ENCODE peak calls at places on chromosomes 11 and 22, in five cellular contexts. N, E, F, S and L are unnamed samples.

GRCh38 chr11:13923182-13923581 is 39.3 kb upstream of the SPON1 start:
- DNase-seq in F (no peak), S (no peak), E (no peak), N (no peak), L (no peak)

GRCh38 chr11:12724301-12725046 is 50.3 kb downstream of the TEAD1 start:
- DNase-seq in N (peak; percentile 61), S (peak; percentile 3), E (peak; percentile 88), F (peak; percentile 94), L (peak; percentile 12)

GRCh38 chr11:134068829-134069425 is at the start of gene JAM3:
- DNase-seq in E (peak; percentile 98), F (peak; percentile 97), S (peak; percentile 49), N (peak; percentile 93), L (peak; percentile 87)

GRCh38 chr11:57315491-57315890 is 9.3 kb downstream of the TNKS1BP1 start:
- DNase-seq in N (no peak), F (peak; percentile 45), S (no peak), E (peak; percentile 57), L (no peak)

GRCh38 chr11:114285599-114285998 is 10.6 kb upstream of the NNMT start:
- DNase-seq in E (no peak), N (peak; percentile 55), S (no peak), F (no peak), L (no peak)

GRCh38 chr22:37742374-37743092 is 45.7 kb downstream of the TRIOBP start:
- DNase-seq in F (peak; percentile 68), E (no peak), N (peak; percentile 44), S (no peak), L (no peak)

GRCh38 chr11:79264284-79264683 is 176.5 kb downstream of the TENM4 start:
- DNase-seq in S (no peak), F (no peak), N (no peak), E (no peak), L (no peak)

GRCh38 chr11:3014314-3014938 is 22.3 kb upstream of the NAP1L4 start:
- DNase-seq in S (no peak), F (no peak), E (peak; percentile 74), N (no peak), L (no peak)

GRCh38 chr11:67288452-67289225 is 464 bp upstream of the ANKRD13D start:
- DNase-seq in E (peak; percentile 97), S (peak; percentile 50), F (peak; percentile 88), N (peak; percentile 91), L (peak; percentile 71)

GRCh38 chr11:46519351-46519750 is 74.5 kb downstream of the AMBRA1 start:
- DNase-seq in N (no peak), F (no peak), S (no peak), E (no peak), L (no peak)

GRCh38 chr22:49827853-49828598 is at the start of gene BRD1:
- DNase-seq in N (no peak), E (peak; percentile 85), S (no peak), F (peak; percentile 47), L (no peak)

GRCh38 chr11:3782963-3783362 is 14.4 kb downstream of the NUP98 start:
- DNase-seq in E (no peak), F (no peak), N (no peak), S (no peak), L (no peak)

GRCh38 chr11:85725510-85726258 is 39.7 kb upstream of the CCDC89 start:
- DNase-seq in F (no peak), E (no peak), S (no peak), N (no peak), L (no peak)

GRCh38 chr11:118789501-118790356 is 1.2 kb downstream of the DDX6 start:
- DNase-seq in E (no peak), F (no peak), S (no peak), N (peak; percentile 22), L (no peak)

GRCh38 chr11:12792590-12792989 is 118.4 kb downstream of the TEAD1 start:
- DNase-seq in S (no peak), N (no peak), F (peak; percentile 46), E (no peak), L (no peak)

GRCh38 chr11:77135069-77135468 is 7.0 kb downstream of the MYO7A start:
- DNase-seq in E (no peak), S (no peak), N (no peak), F (no peak), L (no peak)

GRCh38 chr22:41668971-41669911 is 19.4 kb downstream of the SNU13 start:
- DNase-seq in F (no peak), S (no peak), N (no peak), E (no peak), L (no peak)

GRCh38 chr11:130215531-130216220 is 56.1 kb downstream of the ST14 start:
- DNase-seq in N (no peak), S (no peak), E (peak; percentile 32), F (no peak), L (no peak)

GRCh38 chr11:114416441-114416928 is 16.0 kb downstream of the RBM7 start:
- DNase-seq in F (no peak), N (no peak), S (no peak), E (no peak), L (no peak)

GRCh38 chr11:117410861-117411725 is 83.4 kb downstream of the CEP164 start:
- DNase-seq in N (no peak), E (no peak), F (no peak), S (no peak), L (no peak)

GRCh38 chr11:83480811-83481210 is 194.6 kb upstream of the CCDC90B start:
- DNase-seq in E (no peak), S (no peak), N (no peak), F (no peak), L (no peak)

GRCh38 chr22:27331526-27332281 is 469.9 kb downstream of the MN1 start:
- DNase-seq in E (peak; percentile 82), N (peak; percentile 67), S (no peak), F (peak; percentile 51), L (peak; percentile 13)

DNA sequence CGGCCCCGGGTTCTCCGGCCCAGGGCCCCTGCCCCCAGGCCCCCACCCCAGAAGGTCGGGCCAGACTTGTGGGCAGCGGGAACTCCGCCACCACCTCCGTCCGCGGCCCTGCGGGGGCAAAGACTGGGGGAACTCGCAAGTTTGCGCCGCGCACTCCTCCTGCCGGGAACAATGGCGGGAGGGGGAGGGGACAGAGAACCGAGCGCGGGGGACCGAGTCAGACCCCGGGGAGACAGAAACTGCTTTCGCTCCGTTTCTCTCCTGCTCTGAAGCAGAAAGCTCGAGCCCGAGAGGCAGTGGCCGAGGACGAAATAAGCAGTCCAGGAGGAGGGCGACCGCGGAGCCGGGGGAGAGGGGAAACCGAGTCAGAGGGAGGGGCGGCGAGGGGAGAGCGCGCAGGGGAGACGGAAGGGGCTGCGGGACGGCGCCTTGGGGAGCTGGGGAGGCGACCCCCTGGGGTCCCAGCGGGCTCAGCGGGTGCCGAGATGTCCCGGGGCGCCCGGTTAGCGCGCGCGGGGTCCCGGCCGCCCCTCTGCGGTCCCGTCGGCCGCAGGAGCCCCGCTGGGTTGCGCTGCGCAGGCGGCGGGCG is 553 bp downstream of the TP53I11 start:
- DNase-seq in N (peak; percentile 34), E (no peak), F (peak; percentile 39), S (no peak), L (no peak)
- H3K27ac ChIP-seq in N (peak overlapping the region; percentile 73), E (peak overlapping the region; percentile 51), F (peak overlapping the region; percentile 78), S (peak overlapping the region; percentile 81), L (peak overlapping the region; percentile 49)

GRCh38 chr11:64869571-64870175 is 8.7 kb downstream of the EHD1 start:
- DNase-seq in E (no peak), F (no peak), N (no peak), S (no peak), L (no peak)
- TF ChIP-seq CTCF in E (peak; percentile 10), F (no peak), N (peak; percentile 35), S (peak; percentile 24), L (peak; percentile 21)

GRCh38 chr22:21959274-21960074 is 6.8 kb upstream of the PPM1F start:
- DNase-seq in N (no peak), F (no peak), E (no peak), S (no peak), L (no peak)

GRCh38 chr22:21961127-21961867 is 8.6 kb upstream of the PPM1F start:
- DNase-seq in S (no peak), E (no peak), F (no peak), N (no peak), L (no peak)

GRCh38 chr22:21958360-21959273 is 6.0 kb upstream of the PPM1F start:
- DNase-seq in S (no peak), F (no peak), N (no peak), E (no peak), L (no peak)

GRCh38 chr22:21961886-21962654 is 9.4 kb upstream of the PPM1F start:
- DNase-seq in S (no peak), E (no peak), F (peak; percentile 90), N (no peak), L (no peak)

GRCh38 chr22:21960200-21961126 is 7.8 kb upstream of the PPM1F start:
- DNase-seq in F (peak; percentile 77), N (no peak), E (no peak), S (no peak), L (no peak)
- H3K36me3 ChIP-seq in F (no peaks in the 10 kb centered on the region), N (peaks cover 38% of the 10 kb centered on the region), E (peaks cover 41% of the 10 kb centered on the region), S (peaks cover 39% of the 10 kb centered on the region), L (peaks cover 44% of the 10 kb centered on the region)

GRCh38 chr11:87300640-87301381 is 263.1 kb downstream of the TMEM135 start:
- DNase-seq in S (no peak), N (no peak), E (no peak), F (no peak), L (no peak)

GRCh38 chr11:87298155-87298554 is 260.4 kb downstream of the TMEM135 start:
- DNase-seq in E (no peak), N (no peak), S (no peak), F (no peak), L (no peak)

GRCh38 chr11:87299041-87299481 is 261.3 kb downstream of the TMEM135 start:
- DNase-seq in F (no peak), N (no peak), E (no peak), S (no peak), L (no peak)

GRCh38 chr11:87304350-87304749 is 266.6 kb downstream of the TMEM135 start:
- DNase-seq in S (no peak), F (no peak), N (no peak), E (no peak), L (no peak)

DNA sequence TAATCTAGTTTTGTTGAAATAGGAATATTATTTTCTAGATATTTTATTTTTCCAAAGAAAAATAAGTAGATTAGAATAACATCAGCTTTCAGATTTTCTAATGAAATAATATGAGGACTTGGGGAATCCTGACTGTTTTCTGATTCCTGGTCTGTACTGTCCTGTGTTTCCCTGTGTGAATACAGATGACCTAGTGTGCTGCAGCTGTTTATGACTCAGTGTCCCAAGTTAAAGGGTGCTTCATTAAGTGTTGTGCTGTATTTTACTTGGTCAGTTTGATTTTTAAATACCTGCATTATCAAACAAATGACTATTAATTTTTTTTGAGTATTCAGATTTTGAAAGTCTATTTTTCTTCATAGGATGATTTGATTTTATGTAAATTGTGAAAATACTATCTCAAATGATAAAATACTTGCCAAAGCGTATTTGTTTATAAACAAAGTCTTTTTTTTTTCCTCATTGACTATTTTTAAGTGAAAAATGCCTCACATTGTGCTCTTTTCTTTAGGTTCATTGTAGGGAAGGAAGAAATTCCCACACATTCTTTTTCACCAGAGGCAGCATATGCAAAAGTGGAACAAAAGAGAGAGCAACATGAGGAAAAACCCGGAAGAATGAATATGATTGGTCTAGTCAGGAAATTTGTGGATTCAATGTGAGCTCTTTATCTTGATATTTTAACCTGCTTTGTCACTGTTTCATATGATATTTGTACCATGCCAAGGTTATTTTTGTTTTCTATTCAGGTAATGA is 264.2 kb downstream of the TMEM135 start:
- DNase-seq in E (no peak), F (no peak), N (no peak), S (no peak), L (no peak)
- H3K27ac ChIP-seq in E (no peak overlapping the region), F (no peak overlapping the region), N (no peak overlapping the region), S (no peak overlapping the region), L (no peak overlapping the region)

GRCh38 chr22:47205081-47205491 is 442.6 kb downstream of the TBC1D22A start:
- DNase-seq in S (no peak), N (no peak), E (peak; percentile 69), F (no peak), L (no peak)
- TF ChIP-seq CTCF in S (no peak), N (no peak), E (no peak), F (no peak), L (no peak)